ENCODE peak calls at places on chromosomes 11 and 22, in four cellular contexts. One of them, this sample, is unnamed.

GRCh38 chr22:36238348-36239149 is 778 bp downstream of the APOL2 start:
- DNase-seq in body of pancreas: peak
- DNase-seq in NCI-H774: no peak
- DNase-seq in gastrocnemius medialis: no peak
- DNase-seq in this sample: peak

GRCh38 chr11:3867209-3868071 is 12.0 kb downstream of the STIM1 start:
- DNase-seq in body of pancreas: peak
- DNase-seq in NCI-H774: peak
- DNase-seq in gastrocnemius medialis: peak
- DNase-seq in this sample: no peak

GRCh38 chr11:126350811-126351210 is 4.7 kb upstream of the ST3GAL4 start:
- DNase-seq in body of pancreas: no peak
- DNase-seq in NCI-H774: no peak
- DNase-seq in gastrocnemius medialis: no peak
- DNase-seq in this sample: peak

GRCh38 chr11:92911478-92911877 is 58.0 kb upstream of the MTNR1B start:
- DNase-seq in body of pancreas: no peak
- DNase-seq in NCI-H774: peak
- DNase-seq in gastrocnemius medialis: no peak
- DNase-seq in this sample: no peak

GRCh38 chr22:20251491-20251890 is 16.6 kb downstream of the RTN4R start:
- DNase-seq in body of pancreas: no peak
- DNase-seq in NCI-H774: no peak
- DNase-seq in gastrocnemius medialis: no peak
- DNase-seq in this sample: no peak

GRCh38 chr22:39254789-39255298 is 10.1 kb upstream of the PDGFB start:
- DNase-seq in body of pancreas: no peak
- DNase-seq in NCI-H774: no peak
- DNase-seq in gastrocnemius medialis: peak
- DNase-seq in this sample: no peak

GRCh38 chr11:71456831-71457230 is 3.8 kb downstream of the NADSYN1 start:
- DNase-seq in body of pancreas: no peak
- DNase-seq in NCI-H774: no peak
- DNase-seq in gastrocnemius medialis: no peak
- DNase-seq in this sample: peak

GRCh38 chr11:17405232-17406005 is 17.0 kb upstream of the KCNJ11 start:
- DNase-seq in body of pancreas: peak
- DNase-seq in NCI-H774: peak
- DNase-seq in gastrocnemius medialis: peak
- DNase-seq in this sample: peak

GRCh38 chr11:75479598-75479986 is 46.1 kb downstream of the GDPD5 start:
- DNase-seq in body of pancreas: no peak
- DNase-seq in NCI-H774: no peak
- DNase-seq in gastrocnemius medialis: no peak
- DNase-seq in this sample: no peak

GRCh38 chr11:59754494-59754858 is 700 bp upstream of the STX3 start:
- DNase-seq in body of pancreas: peak
- DNase-seq in NCI-H774: no peak
- DNase-seq in gastrocnemius medialis: no peak
- DNase-seq in this sample: no peak

GRCh38 chr11:120515186-120515723 is 3.7 kb downstream of the GRIK4 start:
- DNase-seq in body of pancreas: no peak
- DNase-seq in NCI-H774: no peak
- DNase-seq in gastrocnemius medialis: no peak
- DNase-seq in this sample: no peak

GRCh38 chr11:67316882-67317364 is 13.6 kb downstream of the SSH3 start:
- DNase-seq in body of pancreas: no peak
- DNase-seq in NCI-H774: no peak
- DNase-seq in gastrocnemius medialis: no peak
- DNase-seq in this sample: no peak

GRCh38 chr11:25860677-25861445 is 471.1 kb upstream of the ANO3 start:
- DNase-seq in body of pancreas: no peak
- DNase-seq in NCI-H774: no peak
- DNase-seq in gastrocnemius medialis: no peak
- DNase-seq in this sample: no peak